ENCODE peak calls at places on chromosomes 3 and 15, in five cellular contexts. T is GM06990, E is nephron progenitor cell, Y is lower lobe of right lung, Z is uterus. J is an unnamed sample.

GRCh38 chr3:183159319-183159718 is 3.2 kb downstream of the LAMP3 start:
- DNase-seq in Z (no peak), E (no peak), Y (no peak), T (no peak), J (no peak)

GRCh38 chr3:177467268-177467985 is 270.1 kb upstream of the TBL1XR1 start:
- DNase-seq in Z (no peak), E (no peak), Y (no peak), T (no peak), J (no peak)

GRCh38 chr3:51191768-51192167 is 193.3 kb upstream of the MANF start:
- DNase-seq in E (no peak), Z (no peak), Y (no peak), T (no peak), J (no peak)

GRCh38 chr3:109382573-109382972 is 45.2 kb upstream of the DPPA4 start:
- DNase-seq in Y (no peak), T (no peak), E (no peak), Z (no peak), J (no peak)

GRCh38 chr15:98126326-98127090 is 166.0 kb downstream of the ARRDC4 start:
- DNase-seq in Y (no peak), E (no peak), T (no peak), Z (no peak), J (no peak)

GRCh38 chr3:27729748-27730611 is 7.9 kb upstream of the EOMES start:
- DNase-seq in T (no peak), Z (no peak), E (no peak), Y (no peak), J (no peak)

GRCh38 chr15:70569718-70570231 is 193.6 kb downstream of the UACA start:
- DNase-seq in Z (no peak), Y (no peak), T (no peak), E (no peak), J (peak; percentile 68)

GRCh38 chr3:49723301-49723630 is 485 bp downstream of the GMPPB start:
- DNase-seq in E (peak; percentile 48), Y (peak; percentile 84), Z (peak; percentile 50), T (no peak), J (peak; percentile 56)

GRCh38 chr15:37093480-37094410 is 6.6 kb downstream of the MEIS2 start:
- DNase-seq in Y (no peak), T (no peak), E (no peak), Z (peak; percentile 41), J (peak; percentile 74)

GRCh38 chr15:65307978-65308377 is 3.5 kb downstream of the RNU5B-1 start:
- DNase-seq in E (no peak), Y (peak; percentile 12), T (no peak), Z (no peak), J (no peak)

GRCh38 chr3:114732353-114732752 is 414.7 kb downstream of the ZBTB20 start:
- DNase-seq in Y (no peak), E (no peak), T (no peak), Z (no peak), J (no peak)

GRCh38 chr3:31831526-31832034 is 149.5 kb downstream of the OSBPL10 start:
- DNase-seq in Z (no peak), E (no peak), Y (no peak), T (no peak), J (no peak)

GRCh38 chr3:193598202-193598601 is 5.2 kb downstream of the OPA1 start:
- DNase-seq in Y (no peak), E (no peak), Z (no peak), T (no peak), J (no peak)

GRCh38 chr15:50872832-50873231 is 35.7 kb upstream of the AP4E1 start:
- DNase-seq in T (no peak), E (no peak), Y (no peak), Z (no peak), J (no peak)

GRCh38 chr3:2968475-2968874 is 141.7 kb downstream of the IL5RA start:
- DNase-seq in Y (no peak), Z (no peak), E (no peak), T (no peak), J (no peak)

GRCh38 chr3:64381369-64381768 is 156.1 kb upstream of the PRICKLE2 start:
- DNase-seq in E (no peak), T (no peak), Y (no peak), Z (no peak), J (no peak)

GRCh38 chr3:159091936-159092335 is 290.1 kb downstream of the MFSD1 start:
- DNase-seq in E (no peak), Y (no peak), Z (no peak), T (no peak), J (peak; percentile 2)
- TF ChIP-seq CTCF in E (no peak), Y (no peak), Z (no peak), T (no peak), J (peak; percentile 11)

GRCh38 chr15:101669744-101670143 is 17.6 kb upstream of the TM2D3 start:
- DNase-seq in Z (no peak), E (no peak), Y (no peak), T (no peak), J (peak; percentile 47)

GRCh38 chr15:101662203-101662602 is 10.0 kb upstream of the TM2D3 start:
- DNase-seq in Y (no peak), E (no peak), T (no peak), Z (no peak), J (no peak)

GRCh38 chr15:101660005-101660404 is 7.8 kb upstream of the TM2D3 start:
- DNase-seq in E (no peak), Y (no peak), T (no peak), Z (no peak), J (no peak)

GRCh38 chr15:101664303-101664913 is 12.2 kb upstream of the TM2D3 start:
- DNase-seq in T (no peak), E (no peak), Y (no peak), Z (no peak), J (no peak)
- TF ChIP-seq CTCF in T (peak; percentile 16), E (no peak), Y (no peak), Z (no peak), J (peak; percentile 49)

DNA sequence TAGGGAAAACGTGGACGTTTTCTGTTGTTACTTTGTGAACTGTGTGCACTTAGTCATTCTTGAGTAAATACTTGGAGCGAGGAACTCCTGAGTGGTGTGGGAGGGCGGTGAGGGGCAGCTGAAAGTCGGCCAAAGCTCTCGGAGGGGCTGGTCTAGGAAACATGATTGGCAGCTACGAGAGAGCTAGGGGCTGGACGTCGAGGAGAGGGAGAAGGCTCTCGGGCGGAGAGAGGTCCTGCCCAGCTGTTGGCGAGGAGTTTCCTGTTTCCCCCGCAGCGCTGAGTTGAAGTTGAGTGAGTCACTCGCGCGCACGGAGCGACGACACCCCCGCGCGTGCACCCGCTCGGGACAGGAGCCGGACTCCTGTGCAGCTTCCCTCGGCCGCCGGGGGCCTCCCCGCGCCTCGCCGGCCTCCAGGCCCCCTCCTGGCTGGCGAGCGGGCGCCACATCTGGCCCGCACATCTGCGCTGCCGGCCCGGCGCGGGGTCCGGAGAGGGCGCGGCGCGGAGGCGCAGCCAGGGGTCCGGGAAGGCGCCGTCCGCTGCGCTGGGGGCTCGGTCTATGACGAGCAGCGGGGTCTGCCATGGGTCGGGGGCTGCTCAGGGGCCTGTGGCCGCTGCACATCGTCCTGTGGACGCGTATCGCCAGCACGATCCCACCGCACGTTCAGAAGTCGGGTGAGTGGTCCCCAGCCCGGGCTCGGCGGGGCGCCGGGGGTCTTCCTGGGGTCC is at the start of gene TGFBR2:
- DNase-seq in Z (peak; percentile 97), Y (peak; percentile 98), T (peak; percentile 66), E (peak; percentile 83), J (peak; percentile 99)
- TF ChIP-seq CTCF in Z (peak; percentile 42), Y (peak; percentile 35), T (no peak), E (no peak), J (no peak)

GRCh38 chr3:123745184-123745855 is 138.8 kb downstream of the MYLK start:
- DNase-seq in Y (no peak), E (no peak), T (no peak), Z (no peak), J (peak; percentile 71)
- TF ChIP-seq CTCF in Y (peak; percentile 18), E (no peak), T (peak; percentile 48), Z (no peak), J (peak; percentile 65)

GRCh38 chr3:4083225-4084015 is 219.7 kb upstream of the SETMAR start:
- DNase-seq in T (no peak), Z (no peak), E (no peak), Y (no peak), J (no peak)
- TF ChIP-seq CTCF in T (no peak), Z (no peak), E (no peak), Y (no peak), J (no peak)

GRCh38 chr3:128603811-128604447 is 46.7 kb downstream of the RPN1 start:
- DNase-seq in Y (no peak), Z (no peak), T (no peak), E (no peak), J (peak; percentile 14)

GRCh38 chr3:128603313-128603712 is 47.3 kb downstream of the RPN1 start:
- DNase-seq in Y (no peak), Z (no peak), T (no peak), E (no peak), J (no peak)

GRCh38 chr3:128609294-128609693 is 41.3 kb downstream of the RPN1 start:
- DNase-seq in E (no peak), Y (no peak), Z (no peak), T (no peak), J (no peak)

GRCh38 chr3:128607710-128608048 is 42.9 kb downstream of the RPN1 start:
- DNase-seq in Y (no peak), E (no peak), T (no peak), Z (no peak), J (no peak)

GRCh38 chr3:128605091-128606046 is 45.2 kb downstream of the RPN1 start:
- DNase-seq in E (no peak), Z (no peak), Y (no peak), T (no peak), J (no peak)
- TF ChIP-seq CTCF in E (no peak), Z (no peak), Y (no peak), T (no peak), J (peak; percentile 23)

DNA sequence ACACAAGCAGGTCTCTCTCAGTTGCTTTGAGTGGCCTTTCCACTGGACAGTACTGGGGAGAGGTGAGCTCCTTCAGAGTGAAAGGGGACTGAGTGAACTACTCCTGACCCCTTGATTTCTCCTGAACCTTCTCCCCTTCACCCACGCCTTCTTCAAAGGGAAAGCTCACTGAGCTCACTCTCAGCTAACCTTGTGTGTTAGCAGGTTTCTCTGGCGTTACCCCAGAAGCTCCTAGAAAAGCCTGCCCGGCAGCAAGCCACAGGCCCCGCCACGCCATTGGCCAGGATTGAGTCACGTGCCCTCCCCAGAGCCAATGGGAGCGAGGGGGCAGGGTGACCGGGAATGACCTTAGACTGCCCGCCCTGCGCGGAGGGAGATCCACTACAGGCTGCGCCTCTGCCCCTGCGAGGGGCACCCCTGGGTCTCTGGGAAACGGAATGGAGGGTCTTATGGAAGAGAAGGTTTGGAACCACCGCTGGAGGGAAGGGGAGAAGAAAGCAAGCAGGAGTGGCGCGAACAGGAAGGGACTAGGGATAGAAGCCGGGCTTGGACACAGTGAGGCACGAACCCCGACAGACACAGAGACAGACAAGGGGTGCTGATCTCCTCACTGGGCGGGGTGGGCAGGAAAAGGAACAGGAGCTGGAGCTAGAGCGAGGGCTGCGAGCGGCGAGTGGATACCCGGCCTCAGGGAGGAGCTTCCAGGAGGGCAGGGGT is 17.4 kb upstream of the CLK3 start:
- DNase-seq in Z (peak; percentile 93), E (peak; percentile 74), T (peak; percentile 87), Y (peak; percentile 95), J (peak; percentile 91)
- TF ChIP-seq CTCF in Z (no peak), E (no peak), T (no peak), Y (no peak), J (no peak)

DNA sequence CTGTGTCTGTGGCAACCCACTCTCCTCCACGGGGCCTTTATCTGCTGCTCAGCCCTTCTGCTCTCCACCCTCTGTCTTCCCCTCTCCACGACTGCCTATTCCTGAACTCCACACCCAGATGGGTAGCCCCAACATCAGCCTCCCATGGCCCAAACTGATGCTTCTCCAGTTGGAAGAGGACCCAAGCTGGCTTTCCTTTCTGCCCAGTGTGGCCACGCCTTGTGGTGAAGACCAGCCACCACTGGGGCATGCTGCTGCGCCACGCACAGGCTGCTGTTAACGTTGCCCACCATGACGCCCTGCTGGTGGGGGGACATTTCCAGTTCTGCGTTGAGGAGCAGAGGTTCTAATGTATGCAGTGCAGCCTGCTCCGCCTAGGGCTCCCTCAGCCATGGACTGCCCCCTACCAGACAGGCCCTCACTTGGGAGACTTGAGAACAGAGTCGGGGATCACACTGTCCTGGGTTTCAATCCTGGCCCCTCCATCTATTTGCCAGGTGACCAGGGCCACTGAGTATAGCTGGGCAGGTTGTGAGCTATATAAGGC is 26.9 kb downstream of the CFAP100 start:
- DNase-seq in T (no peak), E (no peak), Z (no peak), Y (no peak), J (no peak)
- TF ChIP-seq CTCF in T (no peak), E (no peak), Z (no peak), Y (no peak), J (no peak)

J was measured in choroid plexus epithelial cell.